ENCODE peak calls at places on chromosomes 5 and 9, in four cellular contexts. One of them, this sample, is unnamed. For H3K9me3, the result is how much of the 10 kb centered on the place peaks cover.

GRCh38 chr9:111678293-111678692 is 16.9 kb downstream of the GNG10 start:
- DNase-seq in prostate gland: no peak
- DNase-seq in sigmoid colon: no peak
- DNase-seq in spleen: no peak
- DNase-seq in this sample: no peak

GRCh38 chr9:98881836-98882568 is 61.7 kb upstream of the COL15A1 start:
- DNase-seq in prostate gland: no peak
- DNase-seq in sigmoid colon: no peak
- DNase-seq in spleen: no peak
- DNase-seq in this sample: no peak

GRCh38 chr5:93403529-93403928 is 177.5 kb downstream of the NR2F1-AS1 start:
- DNase-seq in prostate gland: no peak
- DNase-seq in sigmoid colon: no peak
- DNase-seq in spleen: no peak
- DNase-seq in this sample: no peak

GRCh38 chr5:126492939-126493338 is 69.7 kb downstream of the GRAMD2B start:
- DNase-seq in prostate gland: no peak
- DNase-seq in sigmoid colon: no peak
- DNase-seq in spleen: no peak
- DNase-seq in this sample: no peak

GRCh38 chr5:160155017-160155725 is 35.9 kb upstream of the PWWP2A start:
- DNase-seq in prostate gland: no peak
- DNase-seq in sigmoid colon: no peak
- DNase-seq in spleen: no peak
- DNase-seq in this sample: no peak

GRCh38 chr5:83281658-83282057 is 189.9 kb upstream of the VCAN start:
- DNase-seq in prostate gland: no peak
- DNase-seq in sigmoid colon: no peak
- DNase-seq in spleen: no peak
- DNase-seq in this sample: no peak

GRCh38 chr9:133880851-133881634 is 111.1 kb downstream of the VAV2 start:
- DNase-seq in prostate gland: no peak
- DNase-seq in sigmoid colon: no peak
- DNase-seq in spleen: no peak
- DNase-seq in this sample: no peak

GRCh38 chr5:39400711-39401385 is 23.9 kb downstream of the DAB2 start:
- DNase-seq in prostate gland: no peak
- DNase-seq in sigmoid colon: no peak
- DNase-seq in spleen: no peak
- DNase-seq in this sample: no peak

GRCh38 chr5:80739057-80739456 is 84.3 kb upstream of the DHFR start:
- DNase-seq in prostate gland: no peak
- DNase-seq in sigmoid colon: no peak
- DNase-seq in spleen: no peak
- DNase-seq in this sample: no peak

GRCh38 chr9:90867101-90867500 is 65.5 kb downstream of the SYK start:
- DNase-seq in prostate gland: no peak
- DNase-seq in sigmoid colon: no peak
- DNase-seq in spleen: no peak
- DNase-seq in this sample: no peak

GRCh38 chr5:154288145-154288544 is 97.6 kb downstream of the GALNT10 start:
- DNase-seq in prostate gland: no peak
- DNase-seq in sigmoid colon: peak
- DNase-seq in spleen: no peak
- DNase-seq in this sample: peak

GRCh38 chr9:21141427-21141882 is at the start of gene IFNW1:
- DNase-seq in prostate gland: no peak
- DNase-seq in sigmoid colon: no peak
- DNase-seq in spleen: no peak
- DNase-seq in this sample: no peak

GRCh38 chr9:116661037-116661954 is 25.8 kb upstream of the TRIM32 start:
- DNase-seq in prostate gland: peak
- DNase-seq in sigmoid colon: no peak
- DNase-seq in spleen: no peak
- DNase-seq in this sample: peak

GRCh38 chr5:36060516-36060885 is 6.2 kb downstream of the UGT3A2 start:
- DNase-seq in prostate gland: no peak
- DNase-seq in sigmoid colon: no peak
- DNase-seq in spleen: no peak
- DNase-seq in this sample: no peak

GRCh38 chr5:54390015-54390414 is 65.5 kb upstream of the HSPB3 start:
- DNase-seq in prostate gland: peak
- DNase-seq in sigmoid colon: no peak
- DNase-seq in spleen: no peak
- DNase-seq in this sample: no peak

GRCh38 chr5:139140631-139141071 is 57.5 kb downstream of the SIL1 start:
- DNase-seq in prostate gland: no peak
- DNase-seq in sigmoid colon: peak
- DNase-seq in spleen: no peak
- DNase-seq in this sample: no peak

GRCh38 chr9:126235350-126235740 is 91.3 kb upstream of the MVB12B start:
- DNase-seq in prostate gland: no peak
- DNase-seq in sigmoid colon: no peak
- DNase-seq in spleen: no peak
- DNase-seq in this sample: no peak

GRCh38 chr5:72600401-72600981 is 93.3 kb upstream of the ZNF366 start:
- DNase-seq in prostate gland: no peak
- DNase-seq in sigmoid colon: no peak
- DNase-seq in spleen: no peak
- DNase-seq in this sample: no peak

GRCh38 chr5:102766295-102767090 is 11.4 kb downstream of the PAM start:
- DNase-seq in prostate gland: no peak
- DNase-seq in sigmoid colon: no peak
- DNase-seq in spleen: peak
- DNase-seq in this sample: no peak

GRCh38 chr5:160547872-160548271 is 126.2 kb downstream of the PTTG1 start:
- DNase-seq in prostate gland: no peak
- DNase-seq in sigmoid colon: no peak
- DNase-seq in spleen: no peak
- DNase-seq in this sample: no peak

GRCh38 chr5:160020969-160021368 is 12.0 kb downstream of the TTC1 start:
- DNase-seq in prostate gland: no peak
- DNase-seq in sigmoid colon: no peak
- DNase-seq in spleen: no peak
- DNase-seq in this sample: no peak

GRCh38 chr5:92559743-92560142 is 1021.3 kb downstream of the NR2F1-AS1 start:
- DNase-seq in prostate gland: no peak
- DNase-seq in sigmoid colon: no peak
- DNase-seq in spleen: no peak
- DNase-seq in this sample: no peak

GRCh38 chr5:65742565-65743231 is 20.7 kb downstream of the NLN start:
- DNase-seq in prostate gland: no peak
- DNase-seq in sigmoid colon: no peak
- DNase-seq in spleen: no peak
- DNase-seq in this sample: no peak

GRCh38 chr9:136431782-136432350 is 7.8 kb downstream of the INPP5E start:
- DNase-seq in prostate gland: no peak
- DNase-seq in sigmoid colon: no peak
- DNase-seq in spleen: no peak
- DNase-seq in this sample: no peak

GRCh38 chr9:125906144-125906543 is 159.0 kb downstream of the PBX3 start:
- DNase-seq in prostate gland: no peak
- DNase-seq in sigmoid colon: no peak
- DNase-seq in spleen: no peak
- DNase-seq in this sample: no peak

GRCh38 chr9:36640982-36641381 is 68.3 kb downstream of the MELK start:
- DNase-seq in prostate gland: no peak
- DNase-seq in sigmoid colon: no peak
- DNase-seq in spleen: no peak
- DNase-seq in this sample: no peak

GRCh38 chr5:176629853-176630680 is at the start of the genes EIF4E1B and SNCB:
- DNase-seq in prostate gland: no peak
- DNase-seq in sigmoid colon: no peak
- DNase-seq in spleen: peak
- DNase-seq in this sample: no peak

GRCh38 chr9:80665479-80665878 is 1023.9 kb downstream of the TLE1 start:
- DNase-seq in prostate gland: no peak
- DNase-seq in sigmoid colon: no peak
- DNase-seq in spleen: no peak
- DNase-seq in this sample: no peak

GRCh38 chr9:93205045-93205768 is 21.3 kb downstream of the WNK2 start:
- DNase-seq in prostate gland: peak
- DNase-seq in sigmoid colon: peak
- DNase-seq in spleen: peak
- DNase-seq in this sample: peak

GRCh38 chr9:123453904-123454321 is 97.9 kb downstream of the CRB2 start:
- DNase-seq in prostate gland: peak
- DNase-seq in sigmoid colon: peak
- DNase-seq in spleen: peak
- DNase-seq in this sample: peak

GRCh38 chr5:146025108-146025507 is 80.3 kb downstream of the PLAC8L1 start:
- DNase-seq in prostate gland: no peak
- DNase-seq in sigmoid colon: no peak
- DNase-seq in spleen: no peak
- DNase-seq in this sample: peak

GRCh38 chr9:4769321-4770080 is 23.2 kb upstream of the RCL1 start:
- DNase-seq in prostate gland: no peak
- DNase-seq in sigmoid colon: no peak
- DNase-seq in spleen: no peak
- DNase-seq in this sample: no peak

GRCh38 chr5:78666041-78666444 is 17.5 kb upstream of the LHFPL2 start:
- DNase-seq in prostate gland: no peak
- DNase-seq in sigmoid colon: no peak
- DNase-seq in spleen: no peak
- DNase-seq in this sample: no peak

GRCh38 chr5:74409166-74409706 is 231.3 kb downstream of the ENC1 start:
- DNase-seq in prostate gland: no peak
- DNase-seq in sigmoid colon: no peak
- DNase-seq in spleen: no peak
- DNase-seq in this sample: peak

GRCh38 chr9:70979971-70980370 is 141.4 kb downstream of the TRPM3 start:
- DNase-seq in prostate gland: no peak
- DNase-seq in sigmoid colon: no peak
- DNase-seq in spleen: no peak
- DNase-seq in this sample: no peak

GRCh38 chr9:70981312-70981711 is 140.1 kb downstream of the TRPM3 start:
- DNase-seq in prostate gland: no peak
- DNase-seq in sigmoid colon: no peak
- DNase-seq in spleen: no peak
- DNase-seq in this sample: no peak

GRCh38 chr9:70987986-70988385 is 133.4 kb downstream of the TRPM3 start:
- DNase-seq in prostate gland: no peak
- DNase-seq in sigmoid colon: no peak
- DNase-seq in spleen: no peak
- DNase-seq in this sample: no peak

GRCh38 chr9:70986984-70987383 is 134.4 kb downstream of the TRPM3 start:
- DNase-seq in prostate gland: no peak
- DNase-seq in sigmoid colon: no peak
- DNase-seq in spleen: no peak
- DNase-seq in this sample: no peak

DNA sequence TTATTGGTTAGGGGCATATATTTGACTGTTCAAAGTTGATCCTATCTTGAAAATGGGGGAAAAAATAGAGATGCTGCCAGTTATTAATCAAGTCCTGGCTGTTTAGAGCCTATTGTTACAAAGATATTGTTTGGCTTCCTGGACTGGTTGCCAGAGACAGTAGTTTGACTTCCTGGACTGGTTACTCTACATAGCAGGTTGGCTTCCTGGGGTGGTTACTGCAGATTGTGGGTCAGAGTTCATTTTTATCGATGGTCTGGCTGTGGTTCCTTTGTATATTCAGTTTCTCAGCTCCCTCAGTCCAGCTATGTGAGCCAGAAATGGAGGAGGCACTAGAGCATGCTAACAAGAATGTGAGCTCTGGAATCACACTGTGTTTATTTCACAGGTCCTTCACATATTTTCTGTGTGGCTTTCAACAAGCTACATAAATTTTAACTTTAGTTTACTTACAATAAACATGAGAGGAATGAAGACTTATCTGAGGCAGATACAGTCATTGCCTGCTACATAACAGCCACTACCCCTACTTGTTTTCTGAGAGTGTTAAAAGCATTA is 137.6 kb downstream of the TRPM3 start:
- DNase-seq in prostate gland: no peak
- DNase-seq in sigmoid colon: no peak
- DNase-seq in spleen: no peak
- DNase-seq in this sample: no peak
- TF ChIP-seq POLR2A in prostate gland: no peak
- TF ChIP-seq POLR2A in sigmoid colon: no peak
- TF ChIP-seq POLR2A in spleen: no peak
- TF ChIP-seq POLR2A in this sample: no peak

DNA sequence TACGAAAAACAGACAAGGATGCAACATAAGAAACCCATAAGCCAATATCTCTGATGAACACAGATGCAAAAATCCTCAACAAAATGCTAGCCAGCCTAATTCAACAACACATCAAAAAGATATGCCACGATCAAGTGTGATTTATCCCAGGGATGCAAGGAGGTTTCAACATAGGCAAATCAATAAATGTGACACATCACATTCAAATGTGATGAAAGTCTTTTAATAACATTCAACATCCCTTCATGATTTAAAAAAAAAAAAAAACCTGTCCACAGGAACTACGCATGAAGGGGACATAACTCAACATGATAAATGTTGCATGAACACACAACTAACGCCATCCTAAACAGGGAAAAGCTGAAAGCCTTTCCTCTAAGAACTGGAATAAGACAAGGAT is 102.2 kb downstream of the PLPP1 start:
- DNase-seq in prostate gland: no peak
- DNase-seq in sigmoid colon: no peak
- DNase-seq in spleen: no peak
- DNase-seq in this sample: no peak
- H3K9me3 ChIP-seq in prostate gland: under half
- H3K9me3 ChIP-seq in sigmoid colon: under half
- H3K9me3 ChIP-seq in spleen: half or more
- H3K9me3 ChIP-seq in this sample: under half

GRCh38 chr9:108889649-108890067 is 27.6 kb downstream of the ACTL7A start:
- DNase-seq in prostate gland: no peak
- DNase-seq in sigmoid colon: no peak
- DNase-seq in spleen: no peak
- DNase-seq in this sample: no peak
- TF ChIP-seq CTCF in prostate gland: no peak
- TF ChIP-seq CTCF in sigmoid colon: no peak
- TF ChIP-seq CTCF in spleen: no peak
- TF ChIP-seq CTCF in this sample: no peak

DNA sequence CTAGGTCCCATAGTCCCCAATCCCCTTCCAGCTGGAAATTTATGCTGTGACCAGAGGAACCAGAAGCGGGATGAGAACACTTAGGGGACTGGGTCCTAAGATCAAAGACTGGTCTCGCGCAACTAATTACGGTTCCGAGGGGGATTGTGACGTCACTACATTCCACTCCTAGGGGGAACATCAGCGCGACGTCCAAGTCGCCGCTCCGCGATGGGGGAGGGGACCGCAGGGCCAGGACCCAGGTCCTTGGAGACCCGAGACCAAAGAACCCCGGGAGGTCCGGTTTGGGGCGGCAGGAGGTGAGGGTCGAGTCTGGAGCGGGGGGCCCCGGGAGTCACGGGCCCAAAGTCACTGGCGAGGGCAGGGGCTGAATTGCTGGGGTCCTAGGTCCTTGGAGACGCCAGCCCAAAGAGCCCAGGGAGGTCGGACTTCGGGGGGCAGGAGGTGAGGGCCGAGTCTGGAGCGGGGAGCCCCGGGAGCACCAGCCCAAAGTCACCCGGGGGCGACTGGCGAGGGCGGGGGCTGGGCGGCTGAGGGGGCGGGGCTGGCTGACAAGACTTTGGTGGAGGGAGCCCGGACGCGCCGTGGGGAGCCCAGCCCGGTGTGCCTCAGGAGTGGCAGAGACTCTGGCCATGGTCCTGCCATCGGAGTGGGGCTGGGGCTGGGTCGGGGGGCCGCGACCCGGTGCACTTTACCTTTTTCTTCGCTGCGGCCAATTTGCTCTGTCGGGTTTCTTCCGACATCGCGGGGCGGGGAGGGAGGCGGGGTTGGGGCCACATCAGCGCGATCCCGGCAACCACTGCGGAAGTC is at the start of gene GOLGA2:
- DNase-seq in prostate gland: no peak
- DNase-seq in sigmoid colon: peak
- DNase-seq in spleen: no peak
- DNase-seq in this sample: no peak
- TF ChIP-seq POLR2A in prostate gland: no peak
- TF ChIP-seq POLR2A in sigmoid colon: no peak
- TF ChIP-seq POLR2A in spleen: no peak
- TF ChIP-seq POLR2A in this sample: no peak

This sample was measured in stomach.